ENCODE peak calls at places on chromosomes 6 and 20, in seven cellular contexts. One of them, this sample, is unnamed.
A peak's percentile ranks its signal among the peaks of the same experiment; 100 is the strongest.

GRCh38 chr6:15714658-15715057 is 51.8 kb upstream of the DTNBP1 start:
- DNase-seq in K562: no peak
- DNase-seq in GM12878: no peak
- DNase-seq in SK-N-SH: no peak
- DNase-seq in H1: no peak
- DNase-seq in HepG2: no peak
- DNase-seq in HCT116: no peak
- DNase-seq in this sample: no peak

GRCh38 chr6:164569503-164569902 is 739.9 kb downstream of the C6orf118 start:
- DNase-seq in K562: no peak
- DNase-seq in GM12878: no peak
- DNase-seq in SK-N-SH: no peak
- DNase-seq in H1: no peak
- DNase-seq in HepG2: no peak
- DNase-seq in HCT116: no peak
- DNase-seq in this sample: no peak

GRCh38 chr6:88381289-88381642 is 215.1 kb upstream of the CNR1 start:
- DNase-seq in K562: no peak
- DNase-seq in GM12878: no peak
- DNase-seq in SK-N-SH: no peak
- DNase-seq in H1: no peak
- DNase-seq in HepG2: no peak
- DNase-seq in HCT116: no peak
- DNase-seq in this sample: no peak

GRCh38 chr6:149060300-149060984 is 257.1 kb upstream of the TAB2 start:
- DNase-seq in K562: no peak
- DNase-seq in GM12878: peak; percentile 90
- DNase-seq in SK-N-SH: peak; percentile 59
- DNase-seq in H1: no peak
- DNase-seq in HepG2: peak; percentile 20
- DNase-seq in HCT116: no peak
- DNase-seq in this sample: no peak

GRCh38 chr20:50820515-50821256 is 25.8 kb downstream of the BCAS4 start:
- DNase-seq in K562: no peak
- DNase-seq in GM12878: no peak
- DNase-seq in SK-N-SH: no peak
- DNase-seq in H1: no peak
- DNase-seq in HepG2: no peak
- DNase-seq in HCT116: no peak
- DNase-seq in this sample: no peak

GRCh38 chr6:41344865-41345264 is 9.5 kb downstream of the NCR2 start:
- DNase-seq in K562: no peak
- DNase-seq in GM12878: no peak
- DNase-seq in SK-N-SH: no peak
- DNase-seq in H1: no peak
- DNase-seq in HepG2: no peak
- DNase-seq in HCT116: no peak
- DNase-seq in this sample: no peak

GRCh38 chr6:87350516-87350915 is 5.9 kb downstream of the C6orf163 start:
- DNase-seq in K562: no peak
- DNase-seq in GM12878: no peak
- DNase-seq in SK-N-SH: no peak
- DNase-seq in H1: no peak
- DNase-seq in HepG2: no peak
- DNase-seq in HCT116: no peak
- DNase-seq in this sample: no peak

GRCh38 chr6:121055572-121056163 is 278.6 kb downstream of the TBC1D32 start:
- DNase-seq in K562: peak; percentile 40
- DNase-seq in GM12878: peak; percentile 4
- DNase-seq in SK-N-SH: peak; percentile 44
- DNase-seq in H1: peak; percentile 3
- DNase-seq in HepG2: peak; percentile 54
- DNase-seq in HCT116: peak; percentile 10
- DNase-seq in this sample: peak; percentile 75

GRCh38 chr20:18738055-18738454 is 75.5 kb upstream of the SCP2D1 start:
- DNase-seq in K562: peak; percentile 40
- DNase-seq in GM12878: no peak
- DNase-seq in SK-N-SH: no peak
- DNase-seq in H1: no peak
- DNase-seq in HepG2: no peak
- DNase-seq in HCT116: no peak
- DNase-seq in this sample: no peak

GRCh38 chr20:45083127-45083526 is 17.8 kb downstream of the KCNS1 start:
- DNase-seq in K562: no peak
- DNase-seq in GM12878: no peak
- DNase-seq in SK-N-SH: no peak
- DNase-seq in H1: no peak
- DNase-seq in HepG2: no peak
- DNase-seq in HCT116: no peak
- DNase-seq in this sample: no peak

GRCh38 chr6:132948889-132949288 is 134.5 kb downstream of the RPS12 start:
- DNase-seq in K562: no peak
- DNase-seq in GM12878: no peak
- DNase-seq in SK-N-SH: no peak
- DNase-seq in H1: no peak
- DNase-seq in HepG2: no peak
- DNase-seq in HCT116: no peak
- DNase-seq in this sample: no peak

GRCh38 chr6:116169880-116170279 is 43.9 kb upstream of the COL10A1 start:
- DNase-seq in K562: no peak
- DNase-seq in GM12878: no peak
- DNase-seq in SK-N-SH: no peak
- DNase-seq in H1: no peak
- DNase-seq in HepG2: no peak
- DNase-seq in HCT116: no peak
- DNase-seq in this sample: no peak

GRCh38 chr6:32933661-32934085 is 7.2 kb downstream of the HLA-DMB start:
- DNase-seq in K562: peak; percentile 83
- DNase-seq in GM12878: peak; percentile 38
- DNase-seq in SK-N-SH: peak; percentile 66
- DNase-seq in H1: no peak
- DNase-seq in HepG2: peak; percentile 67
- DNase-seq in HCT116: peak; percentile 56
- DNase-seq in this sample: peak; percentile 59

GRCh38 chr20:46573788-46574581 is 23.5 kb upstream of the OCSTAMP start:
- DNase-seq in K562: peak; percentile 67
- DNase-seq in GM12878: no peak
- DNase-seq in SK-N-SH: no peak
- DNase-seq in H1: no peak
- DNase-seq in HepG2: no peak
- DNase-seq in HCT116: no peak
- DNase-seq in this sample: no peak

GRCh38 chr20:20803011-20803410 is 90.6 kb upstream of the RALGAPA2 start:
- DNase-seq in K562: no peak
- DNase-seq in GM12878: no peak
- DNase-seq in SK-N-SH: no peak
- DNase-seq in H1: no peak
- DNase-seq in HepG2: no peak
- DNase-seq in HCT116: no peak
- DNase-seq in this sample: no peak

GRCh38 chr6:142452993-142453392 is 151.2 kb downstream of the ADGRG6 start:
- DNase-seq in K562: no peak
- DNase-seq in GM12878: no peak
- DNase-seq in SK-N-SH: no peak
- DNase-seq in H1: no peak
- DNase-seq in HepG2: no peak
- DNase-seq in HCT116: no peak
- DNase-seq in this sample: no peak

GRCh38 chr6:151917531-151918329 is 110.2 kb downstream of the ESR1 start:
- DNase-seq in K562: no peak
- DNase-seq in GM12878: no peak
- DNase-seq in SK-N-SH: no peak
- DNase-seq in H1: no peak
- DNase-seq in HepG2: no peak
- DNase-seq in HCT116: no peak
- DNase-seq in this sample: no peak

GRCh38 chr6:29847871-29848630 is 20.4 kb downstream of the HLA-G start:
- DNase-seq in K562: peak; percentile 70
- DNase-seq in GM12878: peak; percentile 25
- DNase-seq in SK-N-SH: peak; percentile 76
- DNase-seq in H1: peak; percentile 61
- DNase-seq in HepG2: peak; percentile 54
- DNase-seq in HCT116: peak; percentile 63
- DNase-seq in this sample: peak; percentile 76

GRCh38 chr6:90086517-90086916 is 192.2 kb downstream of the GJA10 start:
- DNase-seq in K562: no peak
- DNase-seq in GM12878: no peak
- DNase-seq in SK-N-SH: no peak
- DNase-seq in H1: no peak
- DNase-seq in HepG2: no peak
- DNase-seq in HCT116: peak; percentile 35
- DNase-seq in this sample: no peak

GRCh38 chr6:18861182-18861581 is 474.0 kb downstream of the RNF144B start:
- DNase-seq in K562: no peak
- DNase-seq in GM12878: no peak
- DNase-seq in SK-N-SH: no peak
- DNase-seq in H1: no peak
- DNase-seq in HepG2: no peak
- DNase-seq in HCT116: no peak
- DNase-seq in this sample: peak; percentile 29

GRCh38 chr20:17854307-17854903 is 114.2 kb downstream of the SNX5 start:
- DNase-seq in K562: no peak
- DNase-seq in GM12878: no peak
- DNase-seq in SK-N-SH: peak; percentile 72
- DNase-seq in H1: no peak
- DNase-seq in HepG2: peak; percentile 82
- DNase-seq in HCT116: peak; percentile 41
- DNase-seq in this sample: peak; percentile 67

GRCh38 chr6:142728367-142728766 is 216.6 kb downstream of the HIVEP2 start:
- DNase-seq in K562: no peak
- DNase-seq in GM12878: no peak
- DNase-seq in SK-N-SH: no peak
- DNase-seq in H1: no peak
- DNase-seq in HepG2: no peak
- DNase-seq in HCT116: no peak
- DNase-seq in this sample: no peak

GRCh38 chr6:30481213-30481964 is 7.9 kb upstream of the HLA-E start:
- DNase-seq in K562: no peak
- DNase-seq in GM12878: no peak
- DNase-seq in SK-N-SH: no peak
- DNase-seq in H1: no peak
- DNase-seq in HepG2: no peak
- DNase-seq in HCT116: no peak
- DNase-seq in this sample: no peak

GRCh38 chr20:53706511-53707031 is 112.9 kb upstream of the ZNF217 start:
- DNase-seq in K562: no peak
- DNase-seq in GM12878: peak; percentile 81
- DNase-seq in SK-N-SH: no peak
- DNase-seq in H1: no peak
- DNase-seq in HepG2: no peak
- DNase-seq in HCT116: no peak
- DNase-seq in this sample: no peak

GRCh38 chr20:53711333-53712211 is 117.9 kb upstream of the ZNF217 start:
- DNase-seq in K562: no peak
- DNase-seq in GM12878: no peak
- DNase-seq in SK-N-SH: no peak
- DNase-seq in H1: no peak
- DNase-seq in HepG2: peak; percentile 69
- DNase-seq in HCT116: no peak
- DNase-seq in this sample: no peak

GRCh38 chr20:53706008-53706481 is 112.4 kb upstream of the ZNF217 start:
- DNase-seq in K562: no peak
- DNase-seq in GM12878: no peak
- DNase-seq in SK-N-SH: no peak
- DNase-seq in H1: no peak
- DNase-seq in HepG2: no peak
- DNase-seq in HCT116: no peak
- DNase-seq in this sample: no peak

GRCh38 chr20:53708129-53708968 is 114.7 kb upstream of the ZNF217 start:
- DNase-seq in K562: no peak
- DNase-seq in GM12878: peak; percentile 94
- DNase-seq in SK-N-SH: no peak
- DNase-seq in H1: no peak
- DNase-seq in HepG2: no peak
- DNase-seq in HCT116: no peak
- DNase-seq in this sample: peak; percentile 84

DNA sequence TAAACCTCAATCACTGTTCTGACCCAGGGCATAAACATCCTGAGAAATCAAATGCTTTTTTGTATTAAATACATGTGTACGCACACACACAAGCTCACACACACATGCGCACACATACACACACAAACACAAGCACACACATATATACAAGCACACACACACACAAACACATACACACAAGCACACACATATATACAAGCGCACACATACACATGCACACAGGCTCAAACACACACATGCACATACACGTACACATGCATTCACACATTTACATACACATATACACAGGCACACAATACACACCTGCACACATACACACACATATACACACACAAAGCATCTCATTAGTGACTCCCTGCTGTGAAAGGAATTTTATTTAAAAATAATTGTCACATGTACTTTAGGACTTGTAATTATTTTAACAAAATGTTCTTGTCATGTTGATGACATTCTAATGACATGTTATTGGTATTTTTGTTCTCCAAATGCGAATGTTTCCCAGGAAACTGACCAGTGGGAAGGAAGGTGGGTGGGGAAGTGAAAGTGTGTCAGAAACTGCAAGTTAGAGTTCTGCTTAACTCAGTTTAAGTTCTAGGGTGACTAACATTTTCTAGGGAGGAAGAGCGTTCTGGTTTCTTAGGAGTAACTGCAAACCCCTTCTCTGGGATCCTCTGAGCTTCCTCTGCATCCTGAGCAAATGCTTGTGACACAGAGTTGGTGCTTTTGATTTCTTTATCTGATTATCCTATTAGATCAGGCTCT is 113.9 kb upstream of the ZNF217 start:
- DNase-seq in K562: no peak
- DNase-seq in GM12878: peak; percentile 72
- DNase-seq in SK-N-SH: no peak
- DNase-seq in H1: no peak
- DNase-seq in HepG2: no peak
- DNase-seq in HCT116: no peak
- DNase-seq in this sample: no peak
- TF ChIP-seq JUND in K562: no peak
- TF ChIP-seq JUND in GM12878: no peak
- TF ChIP-seq JUND in SK-N-SH: no peak
- TF ChIP-seq JUND in H1: no peak
- TF ChIP-seq JUND in HepG2: no peak
- TF ChIP-seq JUND in HCT116: no peak
- TF ChIP-seq JUND in this sample: no peak

GRCh38 chr6:11971154-11971553 is 41.0 kb upstream of the HIVEP1 start:
- DNase-seq in K562: no peak
- DNase-seq in GM12878: no peak
- DNase-seq in SK-N-SH: no peak
- DNase-seq in H1: no peak
- DNase-seq in HepG2: no peak
- DNase-seq in HCT116: no peak
- DNase-seq in this sample: no peak
- TF ChIP-seq JUND in K562: no peak
- TF ChIP-seq JUND in GM12878: no peak
- TF ChIP-seq JUND in SK-N-SH: peak; percentile 80
- TF ChIP-seq JUND in H1: no peak
- TF ChIP-seq JUND in HepG2: no peak
- TF ChIP-seq JUND in HCT116: no peak
- TF ChIP-seq JUND in this sample: no peak

GRCh38 chr6:34982424-34982852 is 93.4 kb downstream of the ANKS1A start:
- DNase-seq in K562: peak; percentile 55
- DNase-seq in GM12878: no peak
- DNase-seq in SK-N-SH: no peak
- DNase-seq in H1: no peak
- DNase-seq in HepG2: peak; percentile 30
- DNase-seq in HCT116: no peak
- DNase-seq in this sample: no peak
- TF ChIP-seq JUND in K562: no peak
- TF ChIP-seq JUND in GM12878: no peak
- TF ChIP-seq JUND in SK-N-SH: no peak
- TF ChIP-seq JUND in H1: no peak
- TF ChIP-seq JUND in HepG2: no peak
- TF ChIP-seq JUND in HCT116: no peak
- TF ChIP-seq JUND in this sample: no peak

GRCh38 chr6:139764498-139764986 is 390.1 kb upstream of the CITED2 start:
- DNase-seq in K562: peak; percentile 65
- DNase-seq in GM12878: peak; percentile 66
- DNase-seq in SK-N-SH: no peak
- DNase-seq in H1: no peak
- DNase-seq in HepG2: peak; percentile 66
- DNase-seq in HCT116: peak; percentile 83
- DNase-seq in this sample: no peak
- TF ChIP-seq JUND in K562: peak; percentile 91
- TF ChIP-seq JUND in GM12878: no peak
- TF ChIP-seq JUND in SK-N-SH: peak; percentile 94
- TF ChIP-seq JUND in H1: peak; percentile 49
- TF ChIP-seq JUND in HepG2: no peak
- TF ChIP-seq JUND in HCT116: peak; percentile 92
- TF ChIP-seq JUND in this sample: no peak

This sample was measured in T47D.